ENCODE peak calls at places on chromosomes 13 and 19, in nine cellular contexts. I is SK-N-SH; Z is heart right ventricle; G is colonic mucosa; A is GM23248; V is ascending aorta; R is CD4-positive, alpha-beta memory T cell; S is pancreas; L is A549. X is an unnamed sample.
A peak's percentile ranks its signal among the peaks of the same experiment; 100 is the strongest.

GRCh38 chr19:4360641-4361151 is 17.3 kb downstream of the MPND start:
- DNase-seq in I (no peak), Z (no peak), G (no peak), A (no peak), V (no peak), R (no peak), S (peak; percentile 8), L (no peak), X (no peak)

GRCh38 chr13:80339841-80340642 is 884 bp downstream of the SPRY2 start:
- DNase-seq in I (peak; percentile 60), Z (peak; percentile 55), G (peak; percentile 67), A (peak; percentile 75), V (no peak), R (no peak), S (peak; percentile 39), L (no peak), X (peak; percentile 58)

GRCh38 chr13:37481005-37481857 is 117.3 kb downstream of the POSTN start:
- DNase-seq in I (no peak), Z (no peak), G (no peak), A (peak; percentile 50), V (no peak), R (no peak), S (no peak), L (no peak), X (no peak)

GRCh38 chr19:6214881-6215541 is 64.8 kb downstream of the MLLT1 start:
- DNase-seq in I (no peak), Z (no peak), G (no peak), A (no peak), V (no peak), R (no peak), S (no peak), L (no peak), X (no peak)

GRCh38 chr19:1513492-1514294 is 874 bp upstream of the ADAMTSL5 start:
- DNase-seq in I (peak; percentile 75), Z (peak; percentile 60), G (peak; percentile 63), A (peak; percentile 86), V (no peak), R (peak; percentile 69), S (no peak), L (peak; percentile 39), X (no peak)

GRCh38 chr19:31568724-31569123 is 219.5 kb upstream of the TSHZ3 start:
- DNase-seq in I (peak; percentile 77), Z (no peak), G (no peak), A (no peak), V (no peak), R (no peak), S (no peak), L (no peak), X (no peak)

GRCh38 chr13:113049521-113049941 is 56.1 kb upstream of the F7 start:
- DNase-seq in I (no peak), Z (peak; percentile 34), G (no peak), A (peak; percentile 17), V (no peak), R (no peak), S (no peak), L (no peak), X (no peak)

GRCh38 chr19:919157-920050 is 2.3 kb downstream of the KISS1R start:
- DNase-seq in I (no peak), Z (no peak), G (no peak), A (no peak), V (no peak), R (peak; percentile 53), S (no peak), L (no peak), X (no peak)

GRCh38 chr19:51394045-51394836 is 3.9 kb upstream of the C19orf84 start:
- DNase-seq in I (peak; percentile 92), Z (peak; percentile 86), G (peak; percentile 96), A (peak; percentile 99), V (peak; percentile 92), R (peak; percentile 91), S (peak; percentile 94), L (peak; percentile 99), X (peak; percentile 94)

GRCh38 chr13:32663660-32664059 is 77.4 kb downstream of the PDS5B start:
- DNase-seq in I (no peak), Z (no peak), G (no peak), A (no peak), V (no peak), R (no peak), S (no peak), L (no peak), X (no peak)

GRCh38 chr19:32178841-32179410 is 166.5 kb upstream of the ZNF507 start:
- DNase-seq in I (no peak), Z (no peak), G (no peak), A (no peak), V (no peak), R (no peak), S (no peak), L (no peak), X (no peak)

GRCh38 chr19:10565028-10565566 is 713 bp downstream of the KRI1 start:
- DNase-seq in I (peak; percentile 76), Z (no peak), G (peak; percentile 42), A (peak; percentile 77), V (no peak), R (peak; percentile 50), S (peak; percentile 37), L (peak; percentile 67), X (peak; percentile 76)

GRCh38 chr19:33416307-33417215 is 43.1 kb downstream of the CEBPG start:
- DNase-seq in I (peak; percentile 87), Z (peak; percentile 57), G (peak; percentile 79), A (peak; percentile 71), V (no peak), R (peak; percentile 61), S (no peak), L (peak; percentile 99), X (no peak)

GRCh38 chr19:48195106-48195830 is 24.8 kb downstream of the ZSWIM9 start:
- DNase-seq in I (peak; percentile 24), Z (no peak), G (no peak), A (no peak), V (no peak), R (no peak), S (no peak), L (no peak), X (peak; percentile 42)

GRCh38 chr19:48194041-48194871 is 23.8 kb downstream of the ZSWIM9 start:
- DNase-seq in I (peak; percentile 34), Z (no peak), G (no peak), A (peak; percentile 40), V (no peak), R (peak; percentile 20), S (no peak), L (no peak), X (peak; percentile 57)

GRCh38 chr19:48192750-48193149 is 22.3 kb downstream of the ZSWIM9 start:
- DNase-seq in I (no peak), Z (no peak), G (no peak), A (no peak), V (no peak), R (no peak), S (no peak), L (no peak), X (no peak)

GRCh38 chr19:48196933-48197665 is 26.6 kb downstream of the ZSWIM9 start:
- DNase-seq in I (peak; percentile 25), Z (no peak), G (no peak), A (no peak), V (no peak), R (no peak), S (no peak), L (no peak), X (no peak)

GRCh38 chr19:48196321-48196761 is 25.9 kb downstream of the ZSWIM9 start:
- DNase-seq in I (peak; percentile 35), Z (no peak), G (no peak), A (no peak), V (no peak), R (no peak), S (no peak), L (no peak), X (no peak)
- H3K4me3 ChIP-seq in I (no peak overlapping the region), Z (no peak overlapping the region), G (no peak overlapping the region), A (no peak overlapping the region), V (no peak overlapping the region), R (no peak overlapping the region), S (no peak overlapping the region), L (no peak overlapping the region), X (no peak overlapping the region)

GRCh38 chr13:100789025-100789424 is 114.4 kb upstream of the TMTC4 start:
- DNase-seq in I (no peak), Z (no peak), G (no peak), A (no peak), V (no peak), R (no peak), S (no peak), L (no peak), X (no peak)
- H3K9me3 ChIP-seq in I (no peaks in the 10 kb centered on the region), Z (peaks cover 3% of the 10 kb centered on the region), G (no peaks in the 10 kb centered on the region), A (no peaks in the 10 kb centered on the region), V (no peaks in the 10 kb centered on the region), R (no peaks in the 10 kb centered on the region), S (no peaks in the 10 kb centered on the region), L (no peaks in the 10 kb centered on the region), X (no peaks in the 10 kb centered on the region)

GRCh38 chr13:98142427-98143156 is at the start of gene FARP1:
- DNase-seq in I (peak; percentile 95), Z (peak; percentile 79), G (peak; percentile 79), A (peak; percentile 88), V (no peak), R (peak; percentile 2), S (peak; percentile 86), L (peak; percentile 48), X (peak; percentile 88)

GRCh38 chr13:98143157-98143553 is 261 bp downstream of the FARP1 start:
- DNase-seq in I (peak; percentile 90), Z (peak; percentile 65), G (no peak), A (no peak), V (no peak), R (no peak), S (no peak), L (peak; percentile 14), X (peak; percentile 49)

GRCh38 chr13:98143601-98144500 is 957 bp downstream of the FARP1 start:
- DNase-seq in I (peak; percentile 75), Z (peak; percentile 45), G (peak; percentile 24), A (peak; percentile 76), V (no peak), R (no peak), S (peak; percentile 27), L (peak; percentile 9), X (peak; percentile 33)

GRCh38 chr13:98141938-98142426 is 912 bp upstream of the FARP1 start:
- DNase-seq in I (peak; percentile 17), Z (peak; percentile 19), G (peak; percentile 27), A (no peak), V (no peak), R (no peak), S (peak; percentile 29), L (no peak), X (peak; percentile 66)

GRCh38 chr13:98144501-98145350 is 1.8 kb downstream of the FARP1 start:
- DNase-seq in I (peak; percentile 34), Z (no peak), G (peak; percentile 34), A (peak; percentile 79), V (no peak), R (no peak), S (no peak), L (no peak), X (no peak)
- H3K4me3 ChIP-seq in I (peak overlapping the region; percentile 81), Z (peak overlapping the region; percentile 75), G (peak overlapping the region; percentile 60), A (peak overlapping the region; percentile 98), V (peak overlapping the region; percentile 73), R (no peak overlapping the region), S (peak overlapping the region; percentile 79), L (no peak overlapping the region), X (peak overlapping the region; percentile 81)

DNA sequence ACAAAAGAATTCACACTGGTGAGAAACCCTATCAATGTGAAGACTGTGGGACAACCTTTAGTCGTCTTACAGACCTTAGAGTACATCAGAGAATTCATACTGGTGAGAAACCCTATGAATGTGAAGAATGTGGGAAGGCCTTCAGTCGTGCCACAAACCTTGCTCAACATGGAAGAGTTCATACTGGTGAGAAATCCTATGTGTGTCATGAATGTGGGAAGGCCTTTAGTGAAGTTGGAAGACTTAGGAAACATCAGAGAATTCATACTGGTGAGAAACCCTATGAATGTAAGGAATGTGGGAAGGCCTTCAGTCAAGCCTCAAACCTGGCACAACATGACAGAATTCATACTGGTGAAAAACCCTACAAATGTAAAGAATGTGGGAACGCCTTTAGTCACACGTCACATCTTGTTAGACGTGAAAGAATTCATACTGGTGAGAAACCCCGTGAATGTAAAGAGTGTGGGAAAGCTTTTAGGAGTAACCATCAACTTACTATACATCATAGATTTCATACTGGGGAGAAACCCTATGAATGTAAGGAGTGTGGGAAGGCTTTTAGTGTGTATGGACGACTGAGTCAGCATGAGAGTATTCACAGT is 24.0 kb upstream of the ZNF573 start:
- DNase-seq in I (no peak), Z (no peak), G (no peak), A (no peak), V (no peak), R (no peak), S (no peak), L (no peak), X (no peak)
- H3K9me3 ChIP-seq in I (peaks cover 8% of the 10 kb centered on the region), Z (peaks cover 22% of the 10 kb centered on the region), G (no peaks in the 10 kb centered on the region), A (peaks cover 11% of the 10 kb centered on the region), V (peaks cover 65% of the 10 kb centered on the region), R (peaks cover 45% of the 10 kb centered on the region), S (no peaks in the 10 kb centered on the region), L (peaks cover 99% of the 10 kb centered on the region), X (peaks cover 97% of the 10 kb centered on the region)